ENCODE peak calls at places on chromosomes 2 and 18, in ten cellular contexts. Y is right lobe of liver, X is HCT116, G is iPS DF 6.9, P is T-helper 17 cell, B is endothelial cell of umbilical vein, J is heart right ventricle, M is ovary, C is right atrium auricular region, F is A549. N is an unnamed sample. For H3K9me3, the result is how much of the 10 kb centered on the place peaks cover.

GRCh38 chr2:16211341-16211740 is 271.0 kb downstream of the MYCN start:
- DNase-seq in Y (no peak), X (no peak), G (no peak), P (no peak), B (no peak), J (no peak), M (no peak), C (no peak), F (no peak), N (no peak)

GRCh38 chr2:128444816-128445532 is 126.3 kb upstream of the HS6ST1 start:
- DNase-seq in Y (peak), X (no peak), G (no peak), P (no peak), B (no peak), J (no peak), M (peak), C (peak), F (no peak), N (no peak)

GRCh38 chr18:53909668-53910067 is 314.8 kb downstream of the MBD2 start:
- DNase-seq in Y (no peak), X (peak), G (no peak), P (no peak), B (no peak), J (no peak), M (no peak), C (no peak), F (peak), N (no peak)

GRCh38 chr2:239940861-239941570 is 84.1 kb downstream of the NDUFA10 start:
- DNase-seq in Y (peak), X (no peak), G (no peak), P (no peak), B (no peak), J (no peak), M (no peak), C (no peak), F (no peak), N (peak)

GRCh38 chr2:188978291-188979081 is 4.3 kb downstream of the COL3A1 start:
- DNase-seq in Y (no peak), X (peak), G (no peak), P (no peak), B (peak), J (no peak), M (peak), C (no peak), F (no peak), N (no peak)

GRCh38 chr2:127048969-127049897 is 57.7 kb downstream of the BIN1 start:
- DNase-seq in Y (peak), X (no peak), G (no peak), P (no peak), B (no peak), J (no peak), M (no peak), C (no peak), F (no peak), N (peak)

GRCh38 chr2:26400723-26401122 is 997 bp upstream of the DRC1 start:
- DNase-seq in Y (no peak), X (no peak), G (no peak), P (no peak), B (no peak), J (no peak), M (no peak), C (no peak), F (no peak), N (no peak)

GRCh38 chr2:177669625-177670330 is 277.2 kb downstream of the AGPS start:
- DNase-seq in Y (no peak), X (no peak), G (no peak), P (no peak), B (no peak), J (no peak), M (no peak), C (no peak), F (no peak), N (no peak)

GRCh38 chr2:112089375-112089774 is 34.3 kb downstream of the TMEM87B start:
- DNase-seq in Y (no peak), X (no peak), G (no peak), P (no peak), B (peak), J (no peak), M (no peak), C (no peak), F (no peak), N (no peak)

GRCh38 chr2:240374085-240374907 is 61.2 kb upstream of the GPC1 start:
- DNase-seq in Y (no peak), X (no peak), G (no peak), P (no peak), B (no peak), J (peak), M (peak), C (peak), F (peak), N (peak)

GRCh38 chr2:236833501-236834186 is 252.0 kb upstream of the COPS8 start:
- DNase-seq in Y (no peak), X (no peak), G (no peak), P (no peak), B (peak), J (no peak), M (no peak), C (no peak), F (no peak), N (no peak)

GRCh38 chr2:124426630-124427029 is 401.5 kb downstream of the CNTNAP5 start:
- DNase-seq in Y (no peak), X (no peak), G (no peak), P (no peak), B (no peak), J (no peak), M (no peak), C (no peak), F (no peak), N (no peak)

GRCh38 chr2:20507166-20507692 is 60.4 kb downstream of the RHOB start:
- DNase-seq in Y (no peak), X (no peak), G (no peak), P (no peak), B (no peak), J (no peak), M (no peak), C (no peak), F (no peak), N (no peak)

GRCh38 chr2:119760237-119760807 is 600 bp downstream of the PTPN4 start:
- DNase-seq in Y (peak), X (no peak), G (no peak), P (no peak), B (no peak), J (no peak), M (no peak), C (no peak), F (no peak), N (no peak)

GRCh38 chr2:219644801-219645480 is 17.5 kb downstream of the SLC4A3 start:
- DNase-seq in Y (no peak), X (no peak), G (no peak), P (no peak), B (no peak), J (peak), M (peak), C (peak), F (no peak), N (peak)

GRCh38 chr2:176997074-176997791 is 215.4 kb upstream of the HNRNPA3 start:
- DNase-seq in Y (no peak), X (peak), G (no peak), P (no peak), B (peak), J (no peak), M (no peak), C (no peak), F (peak), N (no peak)

GRCh38 chr2:122886479-122887130 is 1131.2 kb downstream of the TSN start:
- DNase-seq in Y (no peak), X (no peak), G (no peak), P (no peak), B (no peak), J (no peak), M (no peak), C (no peak), F (no peak), N (no peak)

GRCh38 chr2:10931710-10932255 is 20.0 kb downstream of the KCNF1 start:
- DNase-seq in Y (no peak), X (no peak), G (no peak), P (no peak), B (peak), J (no peak), M (no peak), C (no peak), F (no peak), N (peak)

GRCh38 chr2:19362652-19363473 is 4.4 kb upstream of the OSR1 start:
- DNase-seq in Y (peak), X (peak), G (no peak), P (no peak), B (peak), J (peak), M (peak), C (peak), F (peak), N (peak)

GRCh38 chr2:187580462-187581124 is 26.4 kb upstream of the TFPI start:
- DNase-seq in Y (no peak), X (peak), G (no peak), P (no peak), B (peak), J (no peak), M (no peak), C (no peak), F (peak), N (no peak)

GRCh38 chr18:72410399-72410798 is 133.7 kb downstream of the CBLN2 start:
- DNase-seq in Y (no peak), X (no peak), G (no peak), P (no peak), B (no peak), J (no peak), M (no peak), C (no peak), F (no peak), N (no peak)
- H3K9me3 ChIP-seq in Y (under half), X (under half), G (under half), P (under half), B (under half), J (under half), M (under half), C (under half), F (under half), N (under half)

GRCh38 chr18:14104906-14105748 is 27.1 kb downstream of the ZNF519 start:
- DNase-seq in Y (no peak), X (no peak), G (no peak), P (no peak), B (no peak), J (no peak), M (no peak), C (no peak), F (no peak), N (no peak)

GRCh38 chr18:14106906-14107305 is 25.3 kb downstream of the ZNF519 start:
- DNase-seq in Y (no peak), X (no peak), G (no peak), P (no peak), B (no peak), J (no peak), M (no peak), C (no peak), F (no peak), N (no peak)
- H3K9me3 ChIP-seq in Y (under half), X (under half), G (under half), P (under half), B (under half), J (under half), M (under half), C (under half), F (under half), N (under half)

GRCh38 chr2:47592381-47592780 is 189.4 kb downstream of the MSH2 start:
- DNase-seq in Y (no peak), X (no peak), G (no peak), P (no peak), B (peak), J (no peak), M (no peak), C (no peak), F (no peak), N (no peak)
- H3K9me3 ChIP-seq in Y (under half), X (under half), G (under half), P (under half), B (under half), J (under half), M (under half), C (under half), F (under half), N (under half)

GRCh38 chr2:218626369-218626768 is 18.7 kb downstream of the PLCD4 start:
- DNase-seq in Y (no peak), X (no peak), G (no peak), P (no peak), B (no peak), J (no peak), M (no peak), C (no peak), F (no peak), N (no peak)

GRCh38 chr2:218618102-218618860 is 10.6 kb downstream of the PLCD4 start:
- DNase-seq in Y (no peak), X (peak), G (no peak), P (no peak), B (no peak), J (no peak), M (no peak), C (no peak), F (no peak), N (no peak)

GRCh38 chr2:218627939-218628338 is 20.2 kb downstream of the PLCD4 start:
- DNase-seq in Y (no peak), X (no peak), G (no peak), P (no peak), B (no peak), J (no peak), M (no peak), C (no peak), F (no peak), N (no peak)

GRCh38 chr2:218621007-218621406 is 13.3 kb downstream of the PLCD4 start:
- DNase-seq in Y (no peak), X (no peak), G (no peak), P (no peak), B (no peak), J (no peak), M (no peak), C (no peak), F (no peak), N (no peak)

DNA sequence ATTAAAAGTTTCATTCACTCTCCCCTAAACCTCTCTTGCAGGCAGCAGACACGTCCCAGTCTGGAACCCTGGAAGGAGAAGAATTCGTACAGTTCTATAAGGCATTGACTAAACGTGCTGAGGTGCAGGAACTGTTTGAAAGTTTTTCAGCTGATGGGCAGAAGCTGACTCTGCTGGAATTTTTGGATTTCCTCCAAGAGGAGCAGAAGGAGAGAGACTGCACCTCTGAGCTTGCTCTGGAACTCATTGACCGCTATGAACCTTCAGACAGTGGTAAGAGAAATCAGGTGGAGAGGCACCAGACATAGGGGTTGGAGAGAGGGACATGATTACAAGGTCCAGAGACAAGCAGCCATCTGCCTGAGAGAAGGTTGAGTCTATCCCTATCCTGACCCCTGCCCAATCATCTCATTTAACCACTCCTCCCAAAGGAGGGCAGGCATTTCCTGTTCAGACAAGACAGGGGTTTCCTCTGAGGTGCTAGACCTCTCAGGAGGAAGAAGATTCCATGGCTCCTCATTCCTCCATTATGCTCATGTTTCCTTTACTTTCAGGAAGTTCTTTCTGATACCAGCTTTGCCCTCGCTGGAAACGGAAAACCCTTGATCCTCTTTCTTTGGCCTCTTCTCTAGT is 15.0 kb downstream of the PLCD4 start:
- DNase-seq in Y (no peak), X (no peak), G (no peak), P (no peak), B (no peak), J (no peak), M (no peak), C (no peak), F (no peak), N (no peak)
- H3K9me3 ChIP-seq in Y (under half), X (under half), G (under half), P (under half), B (under half), J (under half), M (under half), C (under half), F (under half), N (under half)

GRCh38 chr2:45006942-45007287 is 2.3 kb downstream of the SIX2 start:
- DNase-seq in Y (no peak), X (no peak), G (no peak), P (no peak), B (no peak), J (no peak), M (no peak), C (no peak), F (no peak), N (no peak)
- H3K9me3 ChIP-seq in Y (under half), X (under half), G (under half), P (under half), B (under half), J (under half), M (under half), C (under half), F (under half), N (under half)

DNA sequence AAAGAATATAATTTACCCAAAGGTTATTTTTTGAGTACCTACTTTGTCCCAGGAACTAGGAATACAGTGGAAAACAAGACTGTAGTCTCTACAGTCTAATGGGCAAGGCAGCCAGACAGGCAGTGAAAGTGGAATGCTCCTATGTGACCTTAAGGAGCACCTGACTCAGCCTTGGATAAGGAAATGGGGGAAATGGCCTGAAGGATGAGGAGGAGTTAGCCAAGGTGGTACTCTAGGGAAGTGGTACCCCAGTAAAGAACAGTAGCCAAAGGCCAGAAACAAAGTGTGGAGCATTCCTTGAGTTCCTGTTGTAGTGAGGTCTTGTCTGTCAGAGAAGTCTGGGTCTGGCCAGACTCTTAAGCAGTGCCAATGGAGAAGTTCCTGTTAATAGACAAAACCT is 6.0 kb downstream of the ZNF397 start:
- DNase-seq in Y (no peak), X (no peak), G (no peak), P (no peak), B (no peak), J (no peak), M (no peak), C (no peak), F (no peak), N (no peak)
- H3K9me3 ChIP-seq in Y (under half), X (under half), G (under half), P (under half), B (under half), J (under half), M (under half), C (under half), F (half or more), N (under half)

GRCh38 chr18:35610724-35611123 is 29.2 kb downstream of the GALNT1 start:
- DNase-seq in Y (no peak), X (no peak), G (no peak), P (no peak), B (no peak), J (no peak), M (no peak), C (no peak), F (no peak), N (no peak)
- H3K9me3 ChIP-seq in Y (under half), X (under half), G (under half), P (under half), B (under half), J (under half), M (under half), C (under half), F (under half), N (under half)

DNA sequence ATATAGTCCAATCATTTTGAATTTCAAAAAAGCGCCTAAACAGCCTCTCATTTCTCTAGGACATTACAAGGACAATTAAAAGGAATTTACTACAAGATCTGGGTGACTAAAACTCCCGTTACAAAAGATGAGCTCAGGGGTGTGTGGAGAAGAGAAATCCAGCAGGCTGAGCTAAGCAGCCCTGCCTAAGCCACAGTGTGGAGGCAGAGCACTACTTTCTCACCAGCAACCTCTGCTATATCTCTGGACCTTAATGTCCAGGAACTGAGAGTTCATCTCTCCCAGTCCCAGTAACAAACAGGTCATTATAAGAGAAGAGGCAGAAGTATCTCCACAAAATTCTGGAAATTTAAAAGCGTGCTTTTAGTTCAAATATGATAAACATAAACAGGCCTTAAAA is 18.9 kb upstream of the ANKRD62 start:
- DNase-seq in Y (no peak), X (no peak), G (no peak), P (no peak), B (no peak), J (no peak), M (no peak), C (no peak), F (no peak), N (no peak)
- H3K9me3 ChIP-seq in Y (under half), X (under half), G (under half), P (under half), B (under half), J (under half), M (under half), C (under half), F (under half), N (under half)

DNA sequence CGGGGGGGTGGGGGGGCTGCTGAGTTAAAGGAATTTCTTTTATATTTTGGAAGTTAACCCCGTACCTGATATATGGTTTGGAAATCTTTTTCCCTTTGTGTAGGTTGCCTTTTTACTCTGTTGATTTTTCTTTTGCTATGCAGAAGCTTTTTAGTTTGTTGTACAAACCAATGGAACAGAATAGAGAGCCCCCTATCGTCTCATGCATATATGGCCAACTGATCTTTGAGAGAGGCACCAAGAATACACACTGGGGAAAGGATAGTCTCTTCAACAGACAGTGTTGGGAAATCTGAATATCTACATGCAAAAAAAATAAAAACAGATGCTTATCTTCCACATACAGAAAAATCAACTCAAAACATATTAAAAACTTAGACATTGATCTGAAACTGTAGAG is 647.8 kb upstream of the KLHL29 start:
- DNase-seq in Y (no peak), X (no peak), G (no peak), P (no peak), B (no peak), J (no peak), M (no peak), C (no peak), F (no peak), N (no peak)
- H3K9me3 ChIP-seq in Y (under half), X (under half), G (under half), P (under half), B (under half), J (under half), M (under half), C (under half), F (under half), N (under half)

GRCh38 chr18:14905979-14906378 is 158.0 kb downstream of the ANKRD30B start:
- DNase-seq in Y (no peak), X (no peak), G (no peak), P (no peak), B (no peak), J (no peak), M (no peak), C (no peak), F (no peak), N (no peak)
- H3K9me3 ChIP-seq in Y (under half), X (under half), G (under half), P (under half), B (under half), J (under half), M (under half), C (under half), F (under half), N (under half)

N was measured in kidney.